ENCODE peak calls at places on chromosomes 16 and 17, in four cellular contexts. B is iris pigment epithelial cell, Z is lower leg skin, O is GM04504. F is an unnamed sample.

GRCh38 chr17:1977583-1978395 is 47.3 kb downstream of the RTN4RL1 start:
- DNase-seq in B (no peak), Z (no peak), O (no peak), F (no peak)

GRCh38 chr17:74042241-74042640 is 161.2 kb upstream of the RPL38 start:
- DNase-seq in B (no peak), Z (no peak), O (no peak), F (no peak)

GRCh38 chr17:64155751-64156544 is 26.0 kb upstream of the ERN1 start:
- DNase-seq in B (peak; percentile 44), Z (peak; percentile 58), O (no peak), F (no peak)

GRCh38 chr16:85363881-85364280 is 249.2 kb upstream of the GSE1 start:
- DNase-seq in B (no peak), Z (no peak), O (peak; percentile 76), F (no peak)

GRCh38 chr17:42287305-42288077 is 807 bp upstream of the STAT5A start:
- DNase-seq in B (no peak), Z (no peak), O (no peak), F (no peak)

GRCh38 chr16:35745821-35746248 is 2286.4 kb downstream of the TP53TG3F start:
- DNase-seq in B (no peak), Z (no peak), O (no peak), F (no peak)

GRCh38 chr16:64738321-64738960 is 383.4 kb downstream of the CDH11 start:
- DNase-seq in B (peak; percentile 66), Z (no peak), O (no peak), F (peak; percentile 37)

GRCh38 chr16:89953671-89954406 is 5.3 kb downstream of the DEF8 start:
- DNase-seq in B (no peak), Z (no peak), O (no peak), F (no peak)

F was measured in BJ.